ENCODE peak calls at places on chromosome 12, in nine cellular contexts. E is PC-3, A is neural progenitor cell, M is GM23248, P is GM23338, R is SK-N-SH, W is OCI-LY7, C is MM.1S, X is hepatocyte. D is an unnamed sample.
A peak's percentile ranks its signal among the peaks of the same experiment; 100 is the strongest.

GRCh38 chr12:127143020-127143419 is 1124.0 kb upstream of the TMEM132C start:
- DNase-seq in E (no peak), A (peak; percentile 90), M (no peak), P (peak; percentile 56), R (no peak), W (no peak), C (no peak), X (no peak), D (no peak)

GRCh38 chr12:39405580-39405979 is 37.3 kb downstream of the KIF21A start:
- DNase-seq in E (no peak), A (no peak), M (no peak), P (no peak), R (no peak), W (no peak), C (no peak), X (no peak), D (no peak)

GRCh38 chr12:68074294-68075027 is 85.1 kb downstream of the IFNG start:
- DNase-seq in E (no peak), A (no peak), M (no peak), P (peak; percentile 8), R (no peak), W (no peak), C (no peak), X (no peak), D (no peak)

GRCh38 chr12:71354871-71355270 is 84.7 kb upstream of the LGR5 start:
- DNase-seq in E (no peak), A (peak; percentile 49), M (no peak), P (peak; percentile 8), R (no peak), W (no peak), C (peak; percentile 88), X (no peak), D (no peak)

GRCh38 chr12:105190530-105190929 is 45.4 kb downstream of the APPL2 start:
- DNase-seq in E (no peak), A (no peak), M (no peak), P (no peak), R (no peak), W (no peak), C (no peak), X (no peak), D (no peak)

GRCh38 chr12:68405292-68405900 is 73.2 kb upstream of the MDM1 start:
- DNase-seq in E (peak; percentile 23), A (no peak), M (peak; percentile 45), P (no peak), R (no peak), W (no peak), C (no peak), X (no peak), D (no peak)

GRCh38 chr12:89959188-89959587 is 250.6 kb upstream of the ATP2B1 start:
- DNase-seq in E (peak; percentile 60), A (no peak), M (peak; percentile 34), P (no peak), R (no peak), W (no peak), C (no peak), X (no peak), D (no peak)

GRCh38 chr12:52838871-52839446 is 4.8 kb upstream of the KRT79 start:
- DNase-seq in E (no peak), A (no peak), M (no peak), P (no peak), R (no peak), W (no peak), C (no peak), X (no peak), D (no peak)

GRCh38 chr12:39395866-39396265 is 47.1 kb downstream of the KIF21A start:
- DNase-seq in E (no peak), A (no peak), M (no peak), P (no peak), R (peak; percentile 62), W (no peak), C (no peak), X (no peak), D (no peak)

GRCh38 chr12:107822356-107822755 is 47.9 kb downstream of the ASCL4 start:
- DNase-seq in E (no peak), A (peak; percentile 8), M (no peak), P (peak; percentile 73), R (no peak), W (no peak), C (no peak), X (no peak), D (no peak)

GRCh38 chr12:47781479-47782371 is 8.7 kb downstream of the SLC48A1 start:
- DNase-seq in E (peak; percentile 25), A (no peak), M (no peak), P (no peak), R (no peak), W (no peak), C (no peak), X (no peak), D (no peak)

GRCh38 chr12:52149182-52149641 is 42.6 kb downstream of the KRT80 start:
- DNase-seq in E (no peak), A (no peak), M (no peak), P (no peak), R (no peak), W (no peak), C (no peak), X (no peak), D (no peak)

GRCh38 chr12:121953695-121954094 is 35.3 kb downstream of the CFAP251 start:
- DNase-seq in E (peak; percentile 47), A (no peak), M (no peak), P (no peak), R (no peak), W (no peak), C (no peak), X (no peak), D (no peak)

GRCh38 chr12:27781680-27782079 is 1.6 kb upstream of the MANSC4 start:
- DNase-seq in E (no peak), A (no peak), M (no peak), P (peak; percentile 23), R (no peak), W (no peak), C (no peak), X (no peak), D (no peak)

GRCh38 chr12:69442894-69443293 is 27.3 kb upstream of the FRS2 start:
- DNase-seq in E (peak; percentile 64), A (no peak), M (peak; percentile 64), P (no peak), R (no peak), W (no peak), C (no peak), X (no peak), D (no peak)

GRCh38 chr12:64256166-64256800 is 34.2 kb upstream of the KICS2 start:
- DNase-seq in E (peak; percentile 85), A (peak; percentile 77), M (peak; percentile 84), P (peak; percentile 83), R (peak; percentile 48), W (peak; percentile 61), C (peak; percentile 58), X (peak; percentile 80), D (peak; percentile 33)
- TF ChIP-seq EZH2phosphoT487 in E (no peak), A (no peak), M (no peak), P (no peak), R (no peak), W (no peak), C (no peak), X (no peak), D (no peak)

DNA sequence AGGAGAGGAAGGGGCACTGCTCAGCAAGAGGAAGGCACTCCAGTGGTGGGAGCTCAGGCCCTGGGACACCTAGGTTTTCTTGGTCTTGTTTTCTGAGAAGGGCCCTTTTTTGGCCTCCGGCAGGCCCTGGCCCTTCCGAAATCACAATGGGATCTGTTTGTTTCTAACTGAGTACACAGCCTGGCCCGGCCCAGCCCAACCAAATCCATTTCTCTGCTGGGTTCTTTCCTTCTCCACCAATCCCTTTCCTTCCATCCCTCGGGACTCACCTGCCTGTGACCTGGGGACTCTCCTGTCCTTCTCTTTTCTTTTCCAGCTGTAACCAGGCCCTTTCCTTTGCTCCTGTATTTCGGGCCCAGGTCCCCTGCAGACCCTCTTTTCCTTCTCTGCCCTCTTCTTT is 18.6 kb downstream of the TEAD4 start:
- DNase-seq in E (no peak), A (no peak), M (no peak), P (no peak), R (no peak), W (no peak), C (no peak), X (no peak), D (no peak)
- TF ChIP-seq EZH2phosphoT487 in E (no peak), A (no peak), M (no peak), P (no peak), R (no peak), W (no peak), C (no peak), X (no peak), D (no peak)

GRCh38 chr12:50219544-50219943 is 52.4 kb upstream of the CERS5 start:
- DNase-seq in E (no peak), A (no peak), M (no peak), P (no peak), R (no peak), W (no peak), C (no peak), X (no peak), D (no peak)

GRCh38 chr12:50222275-50222783 is 55.2 kb upstream of the CERS5 start:
- DNase-seq in E (peak; percentile 57), A (peak; percentile 59), M (peak; percentile 92), P (peak; percentile 80), R (peak; percentile 73), W (peak; percentile 50), C (no peak), X (peak; percentile 81), D (peak; percentile 52)

GRCh38 chr12:50221228-50222008 is 54.2 kb upstream of the CERS5 start:
- DNase-seq in E (peak; percentile 73), A (peak; percentile 45), M (peak; percentile 94), P (peak; percentile 67), R (peak; percentile 71), W (peak; percentile 67), C (no peak), X (peak; percentile 77), D (no peak)

GRCh38 chr12:50218386-50218785 is 51.2 kb upstream of the CERS5 start:
- DNase-seq in E (peak; percentile 98), A (no peak), M (peak; percentile 74), P (no peak), R (no peak), W (no peak), C (no peak), X (no peak), D (peak; percentile 91)

DNA sequence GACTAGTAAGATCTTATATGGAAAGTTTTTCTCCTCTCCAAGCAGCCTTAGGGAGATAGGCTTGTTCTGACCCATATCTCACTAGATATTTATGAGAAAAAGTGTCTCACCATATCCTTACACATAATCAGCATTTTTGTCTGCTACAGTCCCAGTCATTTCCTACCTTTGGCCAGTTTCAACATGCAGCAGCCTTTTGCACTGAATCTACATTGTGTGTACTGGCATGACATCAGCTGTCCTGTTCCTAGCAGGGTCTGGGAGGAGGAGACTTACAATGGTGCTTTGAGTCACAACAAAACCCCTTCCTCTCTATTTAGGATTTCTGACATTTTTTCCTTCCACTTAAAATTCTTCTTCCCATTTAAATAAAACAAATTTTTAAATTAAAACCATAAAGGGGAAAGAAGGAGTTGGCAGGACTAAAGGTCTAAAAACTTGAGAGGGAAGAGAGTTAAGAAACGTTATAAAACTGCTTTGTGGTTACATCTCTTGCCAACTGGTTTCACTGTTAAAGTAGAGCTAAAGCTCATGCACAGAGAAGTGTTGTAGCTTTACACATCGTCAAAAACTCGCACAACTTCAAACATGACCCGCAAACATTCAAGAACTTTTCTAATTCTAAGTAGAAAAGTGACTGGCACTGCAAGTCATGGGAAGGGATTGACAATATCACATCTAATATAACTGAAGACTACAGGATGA is 53.3 kb upstream of the CERS5 start:
- DNase-seq in E (peak; percentile 78), A (peak; percentile 24), M (peak; percentile 81), P (no peak), R (peak; percentile 32), W (peak; percentile 45), C (peak; percentile 34), X (peak; percentile 59), D (no peak)
- TF ChIP-seq EZH2phosphoT487 in E (no peak), A (no peak), M (no peak), P (no peak), R (no peak), W (no peak), C (no peak), X (no peak), D (no peak)

GRCh38 chr12:63838411-63838810 is 6.1 kb upstream of the SRGAP1 start:
- DNase-seq in E (no peak), A (no peak), M (no peak), P (no peak), R (no peak), W (no peak), C (peak; percentile 44), X (no peak), D (no peak)
- TF ChIP-seq EZH2phosphoT487 in E (no peak), A (no peak), M (no peak), P (no peak), R (no peak), W (no peak), C (no peak), X (no peak), D (no peak)

D was measured in HCT116.